ENCODE peak calls at places on chromosomes 2 and 18, in four cellular contexts. C, D, K and L are unnamed samples.

GRCh38 chr2:177313162-177313781 is 48.7 kb upstream of the NFE2L2 start:
- DNase-seq in C (no peak), D (no peak), K (no peak), L (no peak)

GRCh38 chr2:215613265-215613664 is 177.4 kb upstream of the FN1 start:
- DNase-seq in D (no peak), K (no peak), C (no peak), L (no peak)

GRCh38 chr18:54790109-54790508 is 38.2 kb upstream of the RAB27B start:
- DNase-seq in C (no peak), D (no peak), K (no peak), L (no peak)

GRCh38 chr2:186540971-186541370 is 48.9 kb upstream of the ITGAV start:
- DNase-seq in D (peak), K (no peak), C (no peak), L (no peak)

GRCh38 chr2:237336131-237336530 is 77.8 kb downstream of the COL6A3 start:
- DNase-seq in K (no peak), C (no peak), D (no peak), L (no peak)

GRCh38 chr2:50181212-50181611 is 850.7 kb downstream of the NRXN1 start:
- DNase-seq in K (no peak), D (no peak), C (no peak), L (peak)

GRCh38 chr2:218664653-218665052 is 5.2 kb downstream of the BCS1L start:
- DNase-seq in C (no peak), D (no peak), K (no peak), L (no peak)

GRCh38 chr2:127454595-127455565 is 36.7 kb downstream of the PROC start:
- DNase-seq in C (no peak), D (peak), K (no peak), L (no peak)

GRCh38 chr2:219207884-219208740 is 1.5 kb downstream of the ZFAND2B start:
- DNase-seq in K (peak), C (no peak), D (peak), L (peak)

GRCh38 chr18:13253786-13254755 is 35.5 kb downstream of the LDLRAD4 start:
- DNase-seq in C (no peak), D (no peak), K (no peak), L (no peak)

GRCh38 chr2:26816893-26817292 is 31.0 kb downstream of the CENPA start:
- DNase-seq in D (no peak), K (no peak), C (no peak), L (no peak)

GRCh38 chr18:46293699-46294300 is 189.6 kb downstream of the HAUS1 start:
- DNase-seq in K (no peak), C (no peak), D (no peak), L (no peak)

GRCh38 chr18:38368886-38369285 is 803.3 kb upstream of the CELF4 start:
- DNase-seq in C (no peak), K (no peak), D (no peak), L (peak)